ENCODE peak calls at places on chromosomes 16 and 17, in four cellular contexts. N is GM12878, M is HepG2, O is H1. I is an unnamed sample.

GRCh38 chr16:7791191-7791590 is 458.5 kb downstream of the RBFOX1 start:
- DNase-seq in N (no peak), M (no peak), O (no peak), I (no peak)

GRCh38 chr17:20098314-20098713 is 89.2 kb downstream of the SPECC1 start:
- DNase-seq in N (no peak), M (no peak), O (no peak), I (no peak)

GRCh38 chr17:68103148-68103547 is 67.6 kb downstream of the KPNA2 start:
- DNase-seq in N (no peak), M (no peak), O (no peak), I (no peak)

GRCh38 chr16:66081967-66082366 is 284.5 kb upstream of the CDH5 start:
- DNase-seq in N (no peak), M (peak), O (peak), I (peak)

GRCh38 chr17:16486373-16487250 is 5.4 kb downstream of the LRRC75A start:
- DNase-seq in N (no peak), M (no peak), O (no peak), I (no peak)

GRCh38 chr16:85168732-85169256 is 56.5 kb upstream of the CIBAR2 start:
- DNase-seq in N (no peak), M (no peak), O (no peak), I (no peak)

GRCh38 chr16:27870116-27870798 is 193.3 kb downstream of the GSG1L start:
- DNase-seq in N (no peak), M (no peak), O (no peak), I (no peak)

GRCh38 chr16:52068447-52069074 is 478.4 kb downstream of the TOX3 start:
- DNase-seq in N (no peak), M (peak), O (peak), I (peak)

GRCh38 chr17:82684207-82684903 is 14.1 kb downstream of the RAB40B start:
- DNase-seq in N (peak), M (no peak), O (no peak), I (no peak)

GRCh38 chr17:39927101-39927927 is at the start of the genes LRRC3C and ORMDL3:
- DNase-seq in N (no peak), M (peak), O (peak), I (peak)

GRCh38 chr17:39927928-39928867 is 666 bp downstream of the LRRC3C start:
- DNase-seq in N (no peak), M (peak), O (no peak), I (no peak)

GRCh38 chr17:39926135-39926587 is 1.2 kb downstream of the ORMDL3 start:
- DNase-seq in N (no peak), M (no peak), O (no peak), I (no peak)

GRCh38 chr17:39925282-39926134 is 1.9 kb downstream of the ORMDL3 start:
- DNase-seq in N (no peak), M (no peak), O (no peak), I (no peak)

GRCh38 chr17:39926588-39927100 is 757 bp downstream of the ORMDL3 start:
- DNase-seq in N (no peak), M (peak), O (no peak), I (no peak)
- TF ChIP-seq SUZ12 in N (no peak), M (no peak), O (no peak), I (no peak)

GRCh38 chr16:1941924-1942809 is 832 bp downstream of the MSRB1 start:
- DNase-seq in N (no peak), M (no peak), O (no peak), I (no peak)

GRCh38 chr16:1938910-1939309 is 4.1 kb downstream of the MSRB1 start:
- DNase-seq in N (no peak), M (no peak), O (no peak), I (no peak)

GRCh38 chr16:1942810-1943726 is at the start of gene MSRB1:
- DNase-seq in N (peak), M (peak), O (peak), I (peak)

GRCh38 chr16:1940273-1941161 is 2.5 kb downstream of the MSRB1 start:
- DNase-seq in N (no peak), M (peak), O (no peak), I (no peak)

GRCh38 chr16:1941162-1941923 is 1.7 kb downstream of the MSRB1 start:
- DNase-seq in N (no peak), M (peak), O (no peak), I (no peak)
- TF ChIP-seq YY1 in N (no peak), M (peak), O (no peak), I (no peak)

GRCh38 chr17:77216435-77216980 is 75.7 kb downstream of the SEC14L1 start:
- DNase-seq in N (no peak), M (no peak), O (no peak), I (no peak)
- TF ChIP-seq SUZ12 in N (no peak), M (no peak), O (no peak), I (no peak)

GRCh38 chr16:12804395-12804794 is 708 bp upstream of the CPPED1 start:
- DNase-seq in N (no peak), M (no peak), O (no peak), I (no peak)
- TF ChIP-seq YY1 in N (no peak), M (no peak), O (no peak), I (no peak)

GRCh38 chr17:63434951-63435571 is 11.0 kb downstream of the CYB561 start:
- DNase-seq in N (no peak), M (no peak), O (no peak), I (no peak)
- TF ChIP-seq SUZ12 in N (no peak), M (no peak), O (no peak), I (no peak)

DNA sequence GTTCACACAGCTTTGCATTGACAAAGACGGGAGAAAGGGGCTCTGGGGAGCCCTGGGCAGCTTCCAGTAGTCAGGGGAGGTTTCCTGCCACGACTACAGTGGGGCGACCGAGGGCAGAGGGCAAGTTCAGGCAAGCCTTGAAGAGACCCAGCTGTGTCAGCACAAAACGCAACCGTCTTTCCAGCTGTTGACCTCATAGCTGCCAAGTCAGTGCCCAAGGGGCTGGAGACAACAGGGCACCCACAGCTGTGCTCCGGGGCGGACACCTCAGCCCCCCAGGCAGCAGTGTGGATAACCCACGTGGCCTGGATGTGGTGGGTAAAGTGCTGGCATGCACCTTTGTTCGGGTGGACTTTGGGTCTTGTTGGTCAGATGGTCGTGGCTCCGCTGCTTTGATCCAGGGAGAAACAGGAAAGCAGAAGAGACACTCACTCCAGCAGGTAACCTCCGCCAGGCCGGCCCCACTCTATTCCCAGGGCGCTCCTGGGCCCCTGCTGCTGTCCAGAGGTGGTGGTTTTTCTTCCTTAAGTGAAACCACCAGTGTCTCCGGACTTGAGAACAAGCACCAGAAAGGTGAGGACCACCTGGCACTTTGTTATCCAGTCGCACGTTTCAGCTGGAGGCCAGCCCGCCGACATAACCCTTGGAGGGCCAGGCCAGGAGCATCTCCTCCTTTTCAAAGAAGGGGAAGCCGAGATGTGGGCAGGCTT is 17.6 kb upstream of the CBX2 start:
- DNase-seq in N (no peak), M (peak), O (no peak), I (no peak)
- TF ChIP-seq YY1 in N (no peak), M (peak), O (no peak), I (no peak)

DNA sequence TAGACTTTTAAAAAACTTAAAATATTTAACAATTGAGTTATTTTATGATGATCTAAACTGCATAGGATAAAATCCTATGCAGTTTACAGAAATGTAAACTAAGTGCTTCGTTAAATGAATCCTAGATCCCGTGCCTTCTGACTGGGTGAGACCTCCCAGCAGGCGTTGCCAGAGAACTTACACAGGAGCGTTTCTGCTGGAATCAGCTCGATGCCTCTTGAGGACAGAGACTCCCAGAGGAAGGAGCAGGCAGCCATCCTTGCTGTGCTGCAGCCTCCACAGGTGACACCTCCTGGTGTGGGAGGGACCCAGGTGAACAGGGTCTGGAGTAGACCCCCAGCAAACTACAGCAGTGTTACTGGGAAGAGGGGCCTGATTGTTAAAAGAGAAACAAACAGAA is 160.4 kb downstream of the WWOX start:
- DNase-seq in N (no peak), M (no peak), O (no peak), I (no peak)
- TF ChIP-seq SUZ12 in N (no peak), M (no peak), O (no peak), I (no peak)

GRCh38 chr16:47144559-47144877 is 773 bp upstream of the NETO2 start:
- DNase-seq in N (no peak), M (no peak), O (no peak), I (no peak)

DNA sequence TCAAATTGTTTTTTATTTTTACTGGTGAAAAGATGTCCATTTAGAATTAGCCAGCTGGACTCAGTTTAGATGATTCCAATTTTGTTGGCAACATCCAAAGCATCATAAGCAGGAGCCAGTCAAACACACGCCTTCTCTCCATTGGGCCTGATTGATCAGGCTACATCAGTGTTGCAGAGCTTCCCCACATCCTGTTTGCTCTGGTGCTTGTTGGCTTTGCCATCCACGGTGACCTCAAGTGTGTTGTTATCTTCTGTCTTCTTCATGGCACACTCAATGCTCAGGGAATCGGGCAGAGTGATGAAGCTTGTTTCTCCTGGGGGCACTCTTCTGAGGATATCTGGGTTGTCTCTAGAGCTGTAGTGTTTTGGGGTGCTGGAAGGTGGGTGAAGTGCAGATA is 6.3 kb upstream of the NETO2 start:
- DNase-seq in N (no peak), M (no peak), O (no peak), I (no peak)
- TF ChIP-seq YY1 in N (no peak), M (no peak), O (no peak), I (no peak)

GRCh38 chr16:60077791-60078280 is 1343.7 kb upstream of the GOT2 start:
- DNase-seq in N (no peak), M (no peak), O (no peak), I (no peak)
- TF ChIP-seq SUZ12 in N (no peak), M (no peak), O (no peak), I (no peak)

GRCh38 chr16:58155839-58156238 is 26.7 kb upstream of the CFAP20 start:
- DNase-seq in N (no peak), M (no peak), O (no peak), I (no peak)
- TF ChIP-seq YY1 in N (no peak), M (no peak), O (no peak), I (no peak)